ENCODE peak calls at places on chromosomes 13 and 19, in five cellular contexts. O, K, X, E and U are unnamed samples.

GRCh38 chr13:30308548-30308947 is 1.2 kb upstream of the KATNAL1 start:
- DNase-seq in X (no peak), E (no peak), K (no peak), O (no peak), U (no peak)

GRCh38 chr13:97122381-97122996 is 99.6 kb upstream of the MBNL2 start:
- DNase-seq in O (no peak), X (no peak), E (no peak), K (peak; percentile 72), U (no peak)

GRCh38 chr13:112699318-112699918 is 9.6 kb downstream of the ATP11A start:
- DNase-seq in X (no peak), K (no peak), O (no peak), E (no peak), U (no peak)

GRCh38 chr13:108795841-108796240 is 166.4 kb downstream of the MYO16 start:
- DNase-seq in K (no peak), X (no peak), E (no peak), O (no peak), U (no peak)

GRCh38 chr13:31797154-31797775 is 57.9 kb downstream of the RXFP2 start:
- DNase-seq in X (no peak), O (no peak), E (no peak), K (peak; percentile 52), U (no peak)

GRCh38 chr19:2010135-2010668 is 5.3 kb downstream of the BTBD2 start:
- DNase-seq in O (no peak), K (no peak), E (no peak), X (no peak), U (no peak)

GRCh38 chr19:48738557-48739399 is 1.6 kb downstream of the RASIP1 start:
- DNase-seq in O (peak; percentile 98), E (peak; percentile 96), K (peak; percentile 94), X (peak; percentile 98), U (peak; percentile 94)

GRCh38 chr13:72952529-72953141 is 106.2 kb upstream of the KLF5 start:
- DNase-seq in O (no peak), K (no peak), E (no peak), X (peak; percentile 54), U (no peak)

GRCh38 chr19:7831452-7831851 is 1.4 kb downstream of the EVI5L start:
- DNase-seq in X (no peak), O (peak; percentile 37), K (no peak), E (peak; percentile 35), U (no peak)

GRCh38 chr13:87884874-87885273 is 213.7 kb downstream of the SLITRK5 start:
- DNase-seq in K (no peak), E (no peak), O (no peak), X (no peak), U (no peak)

GRCh38 chr19:47699360-47699917 is 13.8 kb upstream of the EHD2 start:
- DNase-seq in K (peak; percentile 21), E (no peak), O (peak; percentile 66), X (peak; percentile 59), U (no peak)

GRCh38 chr13:91111476-91112190 is 235.9 kb upstream of the MIR17HG start:
- DNase-seq in O (no peak), E (no peak), K (no peak), X (no peak), U (no peak)

GRCh38 chr13:86446311-86446710 is 647.1 kb upstream of the SLITRK6 start:
- DNase-seq in E (no peak), K (no peak), O (no peak), X (no peak), U (no peak)

GRCh38 chr13:23375007-23375971 is 58.2 kb downstream of the SACS start:
- DNase-seq in X (peak; percentile 96), O (peak; percentile 99), K (peak; percentile 97), E (peak; percentile 98), U (peak; percentile 98)

GRCh38 chr19:10797078-10797477 is 38.9 kb downstream of the TMED1 start:
- DNase-seq in K (no peak), X (no peak), E (no peak), O (no peak), U (no peak)

GRCh38 chr13:73924607-73925006 is 209.6 kb downstream of the KLF12 start:
- DNase-seq in O (no peak), E (no peak), K (no peak), X (no peak), U (no peak)

GRCh38 chr13:53249236-53249635 is 220.6 kb downstream of the OLFM4 start:
- DNase-seq in E (no peak), K (no peak), O (no peak), X (no peak), U (no peak)

GRCh38 chr13:53250977-53251376 is 222.4 kb downstream of the OLFM4 start:
- DNase-seq in K (no peak), E (no peak), X (no peak), O (no peak), U (no peak)

GRCh38 chr13:53255795-53256194 is 227.2 kb downstream of the OLFM4 start:
- DNase-seq in E (no peak), X (no peak), O (no peak), K (no peak), U (no peak)

GRCh38 chr13:53254495-53254894 is 225.9 kb downstream of the OLFM4 start:
- DNase-seq in O (no peak), E (no peak), K (no peak), X (no peak), U (no peak)

DNA sequence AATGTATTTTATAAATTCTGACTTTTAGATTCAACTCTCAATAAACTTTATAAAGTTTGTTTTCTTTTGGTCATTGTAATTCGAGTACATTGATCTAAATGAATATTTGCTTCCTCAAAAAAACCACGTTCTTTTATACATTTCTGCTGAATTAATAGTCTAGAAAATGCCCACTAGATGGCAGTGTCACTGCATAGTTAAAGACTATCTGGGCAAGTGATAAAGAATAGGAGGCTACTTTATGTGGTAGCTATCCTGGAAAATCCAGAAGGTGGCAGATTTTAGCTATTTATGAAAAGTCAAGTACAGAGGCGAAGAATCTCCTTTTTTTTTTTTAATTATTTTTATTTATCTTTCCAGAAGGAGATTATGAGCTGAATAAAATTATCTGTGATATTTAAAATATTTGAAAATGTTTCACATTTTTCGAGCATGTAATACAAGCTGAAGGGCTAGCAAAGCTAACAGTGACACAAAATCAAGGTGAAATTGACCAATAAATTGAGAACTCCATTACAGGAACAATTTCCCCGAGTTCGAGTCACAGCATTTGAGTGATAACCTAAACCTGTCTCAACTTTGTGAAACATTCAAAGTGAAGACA is 221.8 kb downstream of the OLFM4 start:
- DNase-seq in K (peak; percentile 63), O (no peak), E (no peak), X (peak; percentile 22), U (no peak)
- TF ChIP-seq CTCF in K (peak; percentile 43), O (peak; percentile 63), E (peak; percentile 19), X (peak; percentile 89), U (peak; percentile 81)

GRCh38 chr13:52903320-52903719 is 54.9 kb upstream of the PCDH8 start:
- DNase-seq in O (no peak), X (no peak), K (no peak), E (no peak), U (no peak)
- H3K4me1 ChIP-seq in O (no peaks in the 10 kb centered on the region), X (no peaks in the 10 kb centered on the region), K (no peaks in the 10 kb centered on the region), E (no peaks in the 10 kb centered on the region), U (no peaks in the 10 kb centered on the region)

DNA sequence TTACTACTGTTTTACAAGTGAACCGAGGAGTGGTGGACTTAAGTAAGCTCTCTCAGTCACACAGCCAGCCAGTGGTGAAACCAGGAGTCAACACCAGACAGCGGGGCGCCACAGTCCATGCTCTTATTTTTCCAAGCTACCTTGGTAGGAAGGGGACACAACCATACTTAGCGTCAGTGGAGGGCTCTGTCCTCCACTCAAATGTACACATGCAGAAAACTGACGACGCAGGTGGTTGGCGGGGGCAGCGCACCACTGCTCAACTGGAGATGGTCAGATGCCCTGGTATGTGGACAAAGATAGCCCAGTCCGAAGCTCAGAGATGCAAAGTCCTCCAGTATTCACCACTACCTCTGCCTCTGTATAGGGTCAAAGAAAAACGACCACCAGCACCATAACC is 1.1 kb downstream of the ZNF667 start:
- DNase-seq in O (no peak), E (peak; percentile 21), X (no peak), K (no peak), U (no peak)
- H3K4me3 ChIP-seq in O (no peak overlapping the region), E (no peak overlapping the region), X (no peak overlapping the region), K (no peak overlapping the region), U (peak overlapping the region; percentile 95)

GRCh38 chr13:77516342-77516789 is 19.1 kb upstream of the SCEL start:
- DNase-seq in E (no peak), O (no peak), K (peak; percentile 70), X (no peak), U (no peak)
- TF ChIP-seq CTCF in E (no peak), O (no peak), K (no peak), X (no peak), U (no peak)